ENCODE peak calls at places on chromosomes 5 and 9, in four cellular contexts. One of them, this sample, is unnamed.

GRCh38 chr9:4066120-4066519 is 233.7 kb downstream of the GLIS3 start:
- DNase-seq in AG10803: no peak
- DNase-seq in uterus: no peak
- DNase-seq in lower leg skin: no peak
- DNase-seq in this sample: no peak

GRCh38 chr9:129919836-129920235 is 84.6 kb downstream of the USP20 start:
- DNase-seq in AG10803: no peak
- DNase-seq in uterus: no peak
- DNase-seq in lower leg skin: no peak
- DNase-seq in this sample: no peak

GRCh38 chr5:102036927-102037326 is 259.2 kb downstream of the SLCO4C1 start:
- DNase-seq in AG10803: no peak
- DNase-seq in uterus: no peak
- DNase-seq in lower leg skin: no peak
- DNase-seq in this sample: no peak

GRCh38 chr5:54514269-54514668 is 3.3 kb upstream of the SNX18 start:
- DNase-seq in AG10803: no peak
- DNase-seq in uterus: no peak
- DNase-seq in lower leg skin: no peak
- DNase-seq in this sample: no peak

GRCh38 chr5:9851458-9851857 is 221.3 kb upstream of the TAS2R1 start:
- DNase-seq in AG10803: peak
- DNase-seq in uterus: no peak
- DNase-seq in lower leg skin: no peak
- DNase-seq in this sample: peak

GRCh38 chr9:129595323-129595741 is 25.6 kb downstream of the C9orf50 start:
- DNase-seq in AG10803: peak
- DNase-seq in uterus: no peak
- DNase-seq in lower leg skin: no peak
- DNase-seq in this sample: no peak

GRCh38 chr5:94111209-94112004 is 370.0 kb upstream of the POU5F2 start:
- DNase-seq in AG10803: peak
- DNase-seq in uterus: peak
- DNase-seq in lower leg skin: peak
- DNase-seq in this sample: peak

GRCh38 chr9:111599092-111599947 is at the start of gene PTGR1:
- DNase-seq in AG10803: peak
- DNase-seq in uterus: peak
- DNase-seq in lower leg skin: peak
- DNase-seq in this sample: peak

GRCh38 chr5:158979749-158980521 is 119.8 kb downstream of the EBF1 start:
- DNase-seq in AG10803: no peak
- DNase-seq in uterus: peak
- DNase-seq in lower leg skin: peak
- DNase-seq in this sample: peak

GRCh38 chr9:90433398-90433890 is 209.2 kb downstream of the DIRAS2 start:
- DNase-seq in AG10803: peak
- DNase-seq in uterus: no peak
- DNase-seq in lower leg skin: no peak
- DNase-seq in this sample: peak

GRCh38 chr5:10789021-10789420 is 28.0 kb upstream of the DAP start:
- DNase-seq in AG10803: peak
- DNase-seq in uterus: peak
- DNase-seq in lower leg skin: peak
- DNase-seq in this sample: no peak

GRCh38 chr9:13847270-13847669 is 466.7 kb downstream of the NFIB start:
- DNase-seq in AG10803: no peak
- DNase-seq in uterus: peak
- DNase-seq in lower leg skin: no peak
- DNase-seq in this sample: no peak

GRCh38 chr5:119290161-119290569 is 65.7 kb upstream of the TNFAIP8 start:
- DNase-seq in AG10803: no peak
- DNase-seq in uterus: no peak
- DNase-seq in lower leg skin: no peak
- DNase-seq in this sample: no peak

GRCh38 chr5:100542086-100542485 is 6.9 kb downstream of the FAM174A start:
- DNase-seq in AG10803: no peak
- DNase-seq in uterus: no peak
- DNase-seq in lower leg skin: no peak
- DNase-seq in this sample: no peak

GRCh38 chr5:32511778-32512374 is 67.3 kb upstream of the ZFR start:
- DNase-seq in AG10803: no peak
- DNase-seq in uterus: no peak
- DNase-seq in lower leg skin: no peak
- DNase-seq in this sample: no peak

GRCh38 chr5:160649304-160649703 is 202.7 kb downstream of the ATP10B start:
- DNase-seq in AG10803: no peak
- DNase-seq in uterus: no peak
- DNase-seq in lower leg skin: no peak
- DNase-seq in this sample: peak

GRCh38 chr5:179272326-179273073 is 72.8 kb downstream of the ADAMTS2 start:
- DNase-seq in AG10803: no peak
- DNase-seq in uterus: peak
- DNase-seq in lower leg skin: no peak
- DNase-seq in this sample: no peak

GRCh38 chr5:54876-55569 is 36.9 kb upstream of the PLEKHG4B start:
- DNase-seq in AG10803: no peak
- DNase-seq in uterus: no peak
- DNase-seq in lower leg skin: no peak
- DNase-seq in this sample: no peak

GRCh38 chr9:99126312-99126711 is 21.4 kb downstream of the TGFBR1 start:
- DNase-seq in AG10803: no peak
- DNase-seq in uterus: no peak
- DNase-seq in lower leg skin: no peak
- DNase-seq in this sample: no peak

GRCh38 chr5:154473581-154474266 is 4.3 kb downstream of the HAND1 start:
- DNase-seq in AG10803: no peak
- DNase-seq in uterus: no peak
- DNase-seq in lower leg skin: no peak
- DNase-seq in this sample: no peak

GRCh38 chr9:90219548-90220118 is 423.0 kb downstream of the DIRAS2 start:
- DNase-seq in AG10803: no peak
- DNase-seq in uterus: no peak
- DNase-seq in lower leg skin: no peak
- DNase-seq in this sample: peak

GRCh38 chr5:114308508-114308907 is 53.4 kb upstream of the KCNN2 start:
- DNase-seq in AG10803: no peak
- DNase-seq in uterus: no peak
- DNase-seq in lower leg skin: no peak
- DNase-seq in this sample: no peak

GRCh38 chr9:71638627-71639026 is 129.7 kb downstream of the CEMIP2 start:
- DNase-seq in AG10803: no peak
- DNase-seq in uterus: peak
- DNase-seq in lower leg skin: peak
- DNase-seq in this sample: no peak

GRCh38 chr5:124745367-124746251 is 830 bp downstream of the ZNF608 start:
- DNase-seq in AG10803: no peak
- DNase-seq in uterus: no peak
- DNase-seq in lower leg skin: no peak
- DNase-seq in this sample: no peak

GRCh38 chr5:53923969-53924876 is 363.8 kb downstream of the NDUFS4 start:
- DNase-seq in AG10803: peak
- DNase-seq in uterus: peak
- DNase-seq in lower leg skin: no peak
- DNase-seq in this sample: no peak

GRCh38 chr9:28648723-28649122 is 1075.4 kb upstream of the C9orf72 start:
- DNase-seq in AG10803: no peak
- DNase-seq in uterus: no peak
- DNase-seq in lower leg skin: no peak
- DNase-seq in this sample: no peak

GRCh38 chr5:95424526-95424925 is 33.4 kb downstream of the FAM81B start:
- DNase-seq in AG10803: no peak
- DNase-seq in uterus: no peak
- DNase-seq in lower leg skin: no peak
- DNase-seq in this sample: no peak
- TF ChIP-seq CTCF in AG10803: no peak
- TF ChIP-seq CTCF in uterus: no peak
- TF ChIP-seq CTCF in lower leg skin: no peak
- TF ChIP-seq CTCF in this sample: no peak

GRCh38 chr5:176402684-176403083 is 13.7 kb downstream of the CLTB start:
- DNase-seq in AG10803: no peak
- DNase-seq in uterus: no peak
- DNase-seq in lower leg skin: no peak
- DNase-seq in this sample: no peak

GRCh38 chr5:176397736-176398420 is 9.3 kb downstream of the HIGD2A start:
- DNase-seq in AG10803: no peak
- DNase-seq in uterus: no peak
- DNase-seq in lower leg skin: no peak
- DNase-seq in this sample: no peak

GRCh38 chr5:176405656-176406435 is 10.5 kb downstream of the CLTB start:
- DNase-seq in AG10803: no peak
- DNase-seq in uterus: no peak
- DNase-seq in lower leg skin: no peak
- DNase-seq in this sample: no peak

GRCh38 chr5:176400382-176401156 is 12.0 kb downstream of the HIGD2A start:
- DNase-seq in AG10803: no peak
- DNase-seq in uterus: no peak
- DNase-seq in lower leg skin: peak
- DNase-seq in this sample: peak

GRCh38 chr5:176401281-176402205 is 13.0 kb downstream of the HIGD2A start:
- DNase-seq in AG10803: no peak
- DNase-seq in uterus: no peak
- DNase-seq in lower leg skin: no peak
- DNase-seq in this sample: no peak
- TF ChIP-seq CTCF in AG10803: no peak
- TF ChIP-seq CTCF in uterus: no peak
- TF ChIP-seq CTCF in lower leg skin: no peak
- TF ChIP-seq CTCF in this sample: no peak

DNA sequence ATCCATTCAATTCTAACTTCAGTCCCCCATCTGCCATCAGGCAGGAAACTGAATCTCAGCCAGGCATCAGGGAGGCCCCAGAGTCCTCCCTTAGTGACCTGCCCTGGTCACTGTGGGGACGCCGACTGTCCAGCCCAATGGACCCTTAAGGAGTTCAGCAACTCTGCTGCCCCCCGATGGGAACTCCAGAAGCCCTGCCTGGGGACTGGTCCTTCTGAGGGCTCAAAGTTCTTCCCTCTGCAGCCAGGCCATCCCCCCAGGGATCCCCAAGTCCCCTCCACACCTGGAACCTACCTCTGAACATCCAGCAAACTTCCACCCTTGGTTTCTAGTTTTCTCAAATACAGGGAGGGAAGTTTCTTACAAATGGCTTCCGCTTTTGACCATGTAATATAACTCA is 76.8 kb downstream of the UBE2QL1 start:
- DNase-seq in AG10803: no peak
- DNase-seq in uterus: no peak
- DNase-seq in lower leg skin: no peak
- DNase-seq in this sample: no peak
- TF ChIP-seq CTCF in AG10803: no peak
- TF ChIP-seq CTCF in uterus: no peak
- TF ChIP-seq CTCF in lower leg skin: no peak
- TF ChIP-seq CTCF in this sample: no peak

DNA sequence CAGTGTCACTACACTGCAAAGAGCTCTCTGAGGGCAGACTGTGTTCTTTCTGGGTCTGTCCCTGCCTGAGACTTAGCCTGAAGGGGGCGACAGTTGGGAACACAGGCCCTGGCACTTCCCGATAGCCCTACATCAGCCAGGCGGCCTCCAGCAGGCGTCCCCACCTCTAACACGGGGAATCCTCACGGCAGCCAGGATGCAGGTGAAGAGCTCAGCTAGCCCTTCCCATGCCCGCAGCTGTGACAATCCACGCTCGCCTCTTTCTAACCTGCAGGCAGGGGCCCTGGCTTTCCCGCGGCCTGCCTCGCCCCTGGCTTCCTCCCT is 5.9 kb downstream of the MED22 start:
- DNase-seq in AG10803: no peak
- DNase-seq in uterus: no peak
- DNase-seq in lower leg skin: no peak
- DNase-seq in this sample: no peak
- TF ChIP-seq CTCF in AG10803: peak
- TF ChIP-seq CTCF in uterus: no peak
- TF ChIP-seq CTCF in lower leg skin: no peak
- TF ChIP-seq CTCF in this sample: no peak

DNA sequence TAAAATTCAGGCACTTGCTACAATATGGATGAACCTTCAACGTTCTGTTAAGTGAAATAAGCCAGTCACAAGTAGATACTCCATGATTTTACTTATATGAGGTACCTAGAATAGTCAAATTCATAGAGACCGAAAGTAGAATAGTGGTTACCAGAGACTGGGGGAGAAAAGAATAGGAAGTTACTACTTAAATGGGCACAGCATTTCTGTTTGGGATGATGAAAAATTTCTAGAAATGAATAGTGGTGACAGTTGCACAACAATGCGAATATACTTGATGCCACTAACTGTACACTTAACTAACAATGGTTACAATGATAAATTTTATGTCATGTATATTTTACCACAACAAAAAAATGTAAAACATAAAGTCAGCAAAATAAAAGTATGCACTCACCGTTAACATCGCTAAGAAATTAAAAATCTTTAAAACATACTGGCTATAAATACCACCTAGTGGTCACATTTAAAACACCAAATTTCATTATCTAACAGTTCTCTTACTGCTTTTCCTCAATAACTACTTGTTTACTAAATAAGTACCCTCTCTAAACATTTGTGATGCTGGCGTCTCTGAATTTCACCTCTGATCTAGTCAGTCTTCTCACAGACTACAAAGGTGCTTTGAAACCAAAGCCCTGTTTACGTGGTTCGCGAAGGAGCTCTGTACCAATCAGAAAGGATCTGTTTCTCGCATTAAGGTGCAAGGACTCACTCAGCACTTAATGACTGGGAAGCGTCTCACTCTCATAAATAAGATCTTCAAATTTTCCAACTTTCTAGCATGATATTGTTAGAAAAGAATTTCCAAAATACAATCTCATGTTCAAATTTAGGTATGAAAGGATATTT is 22.7 kb downstream of the KIF3A start:
- DNase-seq in AG10803: peak
- DNase-seq in uterus: no peak
- DNase-seq in lower leg skin: no peak
- DNase-seq in this sample: no peak
- TF ChIP-seq CTCF in AG10803: peak
- TF ChIP-seq CTCF in uterus: peak
- TF ChIP-seq CTCF in lower leg skin: no peak
- TF ChIP-seq CTCF in this sample: peak

DNA sequence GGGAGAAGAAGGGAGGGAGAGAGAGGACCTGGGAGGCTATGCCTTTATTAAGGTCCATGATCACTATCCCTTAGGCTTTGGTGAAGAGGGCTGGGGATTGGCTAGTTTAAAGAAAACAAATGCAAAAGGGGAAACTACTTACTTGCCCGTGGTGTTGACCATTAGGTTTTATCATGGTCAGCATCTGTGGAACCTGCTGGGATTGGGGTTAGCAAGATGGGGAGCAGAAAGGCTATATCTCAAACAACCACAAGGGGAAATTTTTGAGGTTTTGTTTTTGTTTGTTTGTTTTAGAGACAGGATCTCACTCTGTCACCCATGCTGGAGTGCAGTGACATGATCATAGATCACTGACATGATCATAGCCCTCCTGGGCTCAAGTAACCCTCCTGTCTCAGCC is 9.0 kb upstream of the RAD23B start:
- DNase-seq in AG10803: no peak
- DNase-seq in uterus: no peak
- DNase-seq in lower leg skin: no peak
- DNase-seq in this sample: no peak
- TF ChIP-seq CTCF in AG10803: peak
- TF ChIP-seq CTCF in uterus: no peak
- TF ChIP-seq CTCF in lower leg skin: no peak
- TF ChIP-seq CTCF in this sample: no peak

This sample was measured in Calu3.